ENCODE peak calls at places on chromosomes 5 and 9, in nine cellular contexts. O, D, T, J, M, C, Z, A and V are unnamed samples.

GRCh38 chr5:72096602-72097205 is 10.6 kb upstream of the MAP1B start:
- DNase-seq in O (no peak), D (no peak), T (no peak), J (no peak), M (no peak), C (no peak), Z (no peak), A (no peak), V (no peak)

GRCh38 chr5:179803651-179804598 is 2.7 kb downstream of the MGAT4B start:
- DNase-seq in O (no peak), D (no peak), T (no peak), J (no peak), M (peak; percentile 59), C (peak; percentile 52), Z (peak; percentile 10), A (peak; percentile 53), V (no peak)

GRCh38 chr9:18888241-18888794 is 144.7 kb downstream of the SAXO1 start:
- DNase-seq in O (no peak), D (no peak), T (no peak), J (no peak), M (no peak), C (no peak), Z (no peak), A (no peak), V (no peak)

GRCh38 chr5:172438304-172438652 is 16.0 kb downstream of the SH3PXD2B start:
- DNase-seq in O (no peak), D (no peak), T (no peak), J (no peak), M (no peak), C (no peak), Z (no peak), A (no peak), V (no peak)

GRCh38 chr9:86946712-86947145 is 577 bp downstream of the GAS1 start:
- DNase-seq in O (peak; percentile 53), D (peak; percentile 32), T (peak; percentile 55), J (no peak), M (peak; percentile 65), C (peak; percentile 77), Z (no peak), A (no peak), V (no peak)

GRCh38 chr5:67165524-67166459 is 30.8 kb downstream of the CD180 start:
- DNase-seq in O (peak; percentile 82), D (peak; percentile 89), T (peak; percentile 84), J (peak; percentile 89), M (peak; percentile 91), C (peak; percentile 93), Z (peak; percentile 66), A (peak; percentile 90), V (peak; percentile 89)

GRCh38 chr5:115109388-115109787 is 60.3 kb downstream of the TRIM36 start:
- DNase-seq in O (no peak), D (no peak), T (no peak), J (no peak), M (no peak), C (no peak), Z (no peak), A (no peak), V (no peak)

GRCh38 chr5:142432369-142432863 is 107.6 kb upstream of the SPRY4 start:
- DNase-seq in O (no peak), D (peak; percentile 34), T (no peak), J (no peak), M (peak; percentile 66), C (peak; percentile 61), Z (peak; percentile 9), A (no peak), V (peak; percentile 28)

GRCh38 chr5:96885518-96886338 is 9.4 kb downstream of the ERAP2 start:
- DNase-seq in O (no peak), D (peak; percentile 37), T (no peak), J (peak; percentile 84), M (no peak), C (no peak), Z (no peak), A (no peak), V (no peak)

GRCh38 chr5:2538169-2538568 is 213.3 kb downstream of the IRX2 start:
- DNase-seq in O (no peak), D (no peak), T (no peak), J (no peak), M (no peak), C (no peak), Z (no peak), A (no peak), V (no peak)

GRCh38 chr9:38024036-38024681 is 44.9 kb downstream of the SHB start:
- DNase-seq in O (peak; percentile 42), D (no peak), T (peak; percentile 65), J (no peak), M (peak; percentile 75), C (no peak), Z (no peak), A (peak; percentile 84), V (no peak)

GRCh38 chr5:10145922-10146321 is 103.8 kb downstream of the ATPSCKMT start:
- DNase-seq in O (peak; percentile 66), D (no peak), T (no peak), J (peak; percentile 46), M (no peak), C (no peak), Z (no peak), A (no peak), V (no peak)

GRCh38 chr9:14417230-14417629 is 103.3 kb upstream of the NFIB start:
- DNase-seq in O (no peak), D (no peak), T (no peak), J (no peak), M (no peak), C (no peak), Z (no peak), A (no peak), V (no peak)

GRCh38 chr9:113921366-113921765 is 45.3 kb downstream of the ZNF618 start:
- DNase-seq in O (no peak), D (no peak), T (no peak), J (no peak), M (no peak), C (no peak), Z (no peak), A (no peak), V (no peak)

GRCh38 chr9:131292937-131293336 is 3.4 kb downstream of the PLPP7 start:
- DNase-seq in O (no peak), D (no peak), T (no peak), J (no peak), M (no peak), C (no peak), Z (no peak), A (no peak), V (no peak)

GRCh38 chr9:113558632-113559502 is 95.3 kb downstream of the RGS3 start:
- DNase-seq in O (no peak), D (no peak), T (no peak), J (no peak), M (peak; percentile 63), C (peak; percentile 90), Z (peak; percentile 96), A (peak; percentile 83), V (peak; percentile 9)

GRCh38 chr9:20570086-20570485 is 52.2 kb downstream of the MLLT3 start:
- DNase-seq in O (peak; percentile 34), D (no peak), T (no peak), J (no peak), M (no peak), C (no peak), Z (no peak), A (no peak), V (no peak)

GRCh38 chr9:27118916-27119315 is 9.9 kb downstream of the TEK start:
- DNase-seq in O (peak; percentile 19), D (no peak), T (no peak), J (no peak), M (no peak), C (no peak), Z (no peak), A (no peak), V (no peak)

GRCh38 chr5:58544195-58544594 is 38.7 kb upstream of the RAB3C start:
- DNase-seq in O (no peak), D (no peak), T (no peak), J (peak; percentile 1), M (no peak), C (no peak), Z (no peak), A (no peak), V (no peak)

DNA sequence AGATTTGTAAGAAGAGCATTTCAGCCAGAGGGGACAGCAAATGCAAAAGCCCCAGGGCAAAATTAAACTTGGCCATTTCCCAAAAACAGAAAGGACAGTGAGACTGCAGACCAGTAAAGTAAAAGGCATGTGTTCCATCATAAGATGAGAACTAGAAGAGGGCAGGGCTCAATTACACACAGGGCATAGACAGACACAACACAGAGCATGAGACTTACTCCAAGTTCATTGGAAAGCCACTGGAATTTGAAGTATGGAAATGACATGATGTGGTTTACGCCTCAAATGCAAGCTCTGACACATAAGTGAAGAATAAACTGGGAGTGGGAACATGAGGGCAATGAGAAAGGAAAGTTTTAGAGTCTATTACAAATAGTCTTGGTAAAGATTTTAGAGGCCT is 446.6 kb upstream of the GRIA1 start:
- DNase-seq in O (no peak), D (no peak), T (no peak), J (no peak), M (no peak), C (no peak), Z (no peak), A (no peak), V (no peak)
- TF ChIP-seq CTCF in O (no peak), D (no peak), T (no peak), J (no peak), M (no peak), C (no peak), Z (no peak), A (no peak), V (no peak)

GRCh38 chr5:77129386-77129785 is 42.3 kb upstream of the ZBED3 start:
- DNase-seq in O (peak; percentile 47), D (no peak), T (no peak), J (peak; percentile 24), M (no peak), C (no peak), Z (no peak), A (no peak), V (peak; percentile 57)
- TF ChIP-seq CTCF in O (peak; percentile 49), D (no peak), T (no peak), J (peak; percentile 61), M (no peak), C (peak; percentile 23), Z (no peak), A (no peak), V (peak; percentile 47)

DNA sequence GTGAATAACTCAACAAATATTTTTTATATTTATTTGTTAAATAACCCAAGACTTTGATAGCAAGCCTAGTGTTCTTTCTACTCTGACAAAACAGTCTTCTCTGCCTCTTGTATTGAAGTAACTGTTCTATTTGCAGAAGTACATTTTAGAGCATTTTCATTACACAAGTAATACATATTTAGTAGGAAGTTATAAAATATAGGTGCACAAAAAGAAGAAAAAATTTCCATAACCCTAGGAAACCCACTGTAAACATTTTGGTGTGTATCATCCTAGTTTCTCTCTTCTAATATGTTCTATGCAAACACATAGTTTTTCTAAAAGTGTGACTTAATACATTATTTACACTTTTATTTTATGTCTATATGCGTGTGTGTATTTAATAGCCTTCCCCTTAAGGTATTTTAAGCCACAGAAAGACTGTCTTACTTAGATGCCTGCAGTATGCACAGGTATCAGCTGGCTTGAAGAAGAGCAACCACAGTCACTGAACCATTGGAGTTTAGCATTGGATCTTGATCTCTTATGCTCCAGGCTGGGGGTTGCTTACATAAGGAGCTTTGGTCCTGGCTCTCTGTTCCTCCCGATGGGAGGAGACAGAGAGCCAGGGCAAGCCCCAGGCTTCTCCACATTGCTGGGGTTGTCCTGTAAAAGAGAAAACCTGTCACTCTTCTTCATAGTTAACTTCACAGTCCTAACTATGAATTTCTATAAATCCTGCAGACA is 3.8 kb downstream of the SELENOP start:
- DNase-seq in O (no peak), D (no peak), T (no peak), J (no peak), M (no peak), C (no peak), Z (no peak), A (no peak), V (no peak)
- TF ChIP-seq CTCF in O (no peak), D (no peak), T (no peak), J (no peak), M (no peak), C (peak; percentile 44), Z (no peak), A (no peak), V (no peak)

GRCh38 chr5:40367260-40367659 is 312.5 kb upstream of the PTGER4 start:
- DNase-seq in O (no peak), D (no peak), T (no peak), J (no peak), M (no peak), C (no peak), Z (no peak), A (no peak), V (no peak)
- TF ChIP-seq CTCF in O (no peak), D (no peak), T (no peak), J (no peak), M (peak; percentile 14), C (peak; percentile 28), Z (no peak), A (no peak), V (no peak)